ENCODE peak calls at places on chromosomes 6 and 20, in six cellular contexts. One of them, this sample, is unnamed. For H3K36me3 and H3K9me3, the result is how much of the 10 kb centered on the place peaks cover.

GRCh38 chr20:36988494-36988966 is 37.0 kb upstream of the SAMHD1 start:
- DNase-seq in left lung: no peak
- DNase-seq in uterus: no peak
- DNase-seq in cardiac muscle cell: peak
- DNase-seq in naive thymus-derived CD4-positive, alpha-beta T cell: no peak
- DNase-seq in IMR-90: peak
- DNase-seq in this sample: no peak

GRCh38 chr20:37137547-37137946 is 41.6 kb upstream of the RPN2 start:
- DNase-seq in left lung: no peak
- DNase-seq in uterus: no peak
- DNase-seq in cardiac muscle cell: no peak
- DNase-seq in naive thymus-derived CD4-positive, alpha-beta T cell: no peak
- DNase-seq in IMR-90: no peak
- DNase-seq in this sample: no peak

GRCh38 chr6:133992992-133993682 is 40.1 kb downstream of the TBPL1 start:
- DNase-seq in left lung: no peak
- DNase-seq in uterus: no peak
- DNase-seq in cardiac muscle cell: peak
- DNase-seq in naive thymus-derived CD4-positive, alpha-beta T cell: no peak
- DNase-seq in IMR-90: peak
- DNase-seq in this sample: no peak

GRCh38 chr6:34967461-34967860 is 78.4 kb downstream of the ANKS1A start:
- DNase-seq in left lung: no peak
- DNase-seq in uterus: no peak
- DNase-seq in cardiac muscle cell: no peak
- DNase-seq in naive thymus-derived CD4-positive, alpha-beta T cell: no peak
- DNase-seq in IMR-90: no peak
- DNase-seq in this sample: no peak

GRCh38 chr6:128527375-128527774 is 7.0 kb upstream of the PTPRK start:
- DNase-seq in left lung: no peak
- DNase-seq in uterus: no peak
- DNase-seq in cardiac muscle cell: no peak
- DNase-seq in naive thymus-derived CD4-positive, alpha-beta T cell: no peak
- DNase-seq in IMR-90: no peak
- DNase-seq in this sample: no peak

GRCh38 chr20:34995696-34996095 is 40.0 kb downstream of the MYH7B start:
- DNase-seq in left lung: no peak
- DNase-seq in uterus: no peak
- DNase-seq in cardiac muscle cell: no peak
- DNase-seq in naive thymus-derived CD4-positive, alpha-beta T cell: no peak
- DNase-seq in IMR-90: no peak
- DNase-seq in this sample: no peak

GRCh38 chr6:34810936-34811632 is 19.2 kb downstream of the BLTP3A start:
- DNase-seq in left lung: no peak
- DNase-seq in uterus: no peak
- DNase-seq in cardiac muscle cell: no peak
- DNase-seq in naive thymus-derived CD4-positive, alpha-beta T cell: no peak
- DNase-seq in IMR-90: peak
- DNase-seq in this sample: no peak

GRCh38 chr20:44692932-44693476 is 22.2 kb upstream of the CCN5 start:
- DNase-seq in left lung: peak
- DNase-seq in uterus: peak
- DNase-seq in cardiac muscle cell: peak
- DNase-seq in naive thymus-derived CD4-positive, alpha-beta T cell: no peak
- DNase-seq in IMR-90: peak
- DNase-seq in this sample: no peak

GRCh38 chr20:53706008-53706481 is 112.4 kb upstream of the ZNF217 start:
- DNase-seq in left lung: no peak
- DNase-seq in uterus: no peak
- DNase-seq in cardiac muscle cell: no peak
- DNase-seq in naive thymus-derived CD4-positive, alpha-beta T cell: no peak
- DNase-seq in IMR-90: peak
- DNase-seq in this sample: no peak

GRCh38 chr6:82283771-82284420 is 36.4 kb upstream of the IBTK start:
- DNase-seq in left lung: no peak
- DNase-seq in uterus: no peak
- DNase-seq in cardiac muscle cell: peak
- DNase-seq in naive thymus-derived CD4-positive, alpha-beta T cell: no peak
- DNase-seq in IMR-90: no peak
- DNase-seq in this sample: no peak

GRCh38 chr6:153947817-153948447 is 91.1 kb upstream of the OPRM1 start:
- DNase-seq in left lung: no peak
- DNase-seq in uterus: no peak
- DNase-seq in cardiac muscle cell: peak
- DNase-seq in naive thymus-derived CD4-positive, alpha-beta T cell: no peak
- DNase-seq in IMR-90: no peak
- DNase-seq in this sample: peak

GRCh38 chr6:166903027-166903426 is 53.3 kb downstream of the RNASET2 start:
- DNase-seq in left lung: no peak
- DNase-seq in uterus: no peak
- DNase-seq in cardiac muscle cell: peak
- DNase-seq in naive thymus-derived CD4-positive, alpha-beta T cell: no peak
- DNase-seq in IMR-90: no peak
- DNase-seq in this sample: no peak

GRCh38 chr6:125300992-125301434 is 754 bp downstream of the HDDC2 start:
- DNase-seq in left lung: no peak
- DNase-seq in uterus: no peak
- DNase-seq in cardiac muscle cell: peak
- DNase-seq in naive thymus-derived CD4-positive, alpha-beta T cell: no peak
- DNase-seq in IMR-90: peak
- DNase-seq in this sample: peak

GRCh38 chr20:17077030-17077429 is 149.8 kb upstream of the PCSK2 start:
- DNase-seq in left lung: no peak
- DNase-seq in uterus: no peak
- DNase-seq in cardiac muscle cell: no peak
- DNase-seq in naive thymus-derived CD4-positive, alpha-beta T cell: no peak
- DNase-seq in IMR-90: no peak
- DNase-seq in this sample: no peak

GRCh38 chr20:51492167-51493092 is 50.1 kb downstream of the NFATC2 start:
- DNase-seq in left lung: peak
- DNase-seq in uterus: peak
- DNase-seq in cardiac muscle cell: peak
- DNase-seq in naive thymus-derived CD4-positive, alpha-beta T cell: no peak
- DNase-seq in IMR-90: no peak
- DNase-seq in this sample: no peak

GRCh38 chr6:3587660-3588059 is 130.8 kb upstream of the SLC22A23 start:
- DNase-seq in left lung: no peak
- DNase-seq in uterus: no peak
- DNase-seq in cardiac muscle cell: no peak
- DNase-seq in naive thymus-derived CD4-positive, alpha-beta T cell: no peak
- DNase-seq in IMR-90: no peak
- DNase-seq in this sample: no peak

GRCh38 chr20:47781631-47782030 is 3.6 kb downstream of the SULF2 start:
- DNase-seq in left lung: no peak
- DNase-seq in uterus: no peak
- DNase-seq in cardiac muscle cell: no peak
- DNase-seq in naive thymus-derived CD4-positive, alpha-beta T cell: no peak
- DNase-seq in IMR-90: no peak
- DNase-seq in this sample: no peak

GRCh38 chr6:109455502-109456282 is at the start of gene MICAL1:
- DNase-seq in left lung: peak
- DNase-seq in uterus: peak
- DNase-seq in cardiac muscle cell: peak
- DNase-seq in naive thymus-derived CD4-positive, alpha-beta T cell: peak
- DNase-seq in IMR-90: peak
- DNase-seq in this sample: peak

GRCh38 chr20:34165246-34165645 is 53.2 kb upstream of the EIF2S2 start:
- DNase-seq in left lung: no peak
- DNase-seq in uterus: no peak
- DNase-seq in cardiac muscle cell: no peak
- DNase-seq in naive thymus-derived CD4-positive, alpha-beta T cell: no peak
- DNase-seq in IMR-90: no peak
- DNase-seq in this sample: no peak

GRCh38 chr6:96016781-96017180 is 1.0 kb downstream of the FUT9 start:
- DNase-seq in left lung: no peak
- DNase-seq in uterus: no peak
- DNase-seq in cardiac muscle cell: no peak
- DNase-seq in naive thymus-derived CD4-positive, alpha-beta T cell: no peak
- DNase-seq in IMR-90: no peak
- DNase-seq in this sample: no peak

GRCh38 chr20:34522969-34523871 is 7.0 kb downstream of the DYNLRB1 start:
- DNase-seq in left lung: no peak
- DNase-seq in uterus: peak
- DNase-seq in cardiac muscle cell: peak
- DNase-seq in naive thymus-derived CD4-positive, alpha-beta T cell: peak
- DNase-seq in IMR-90: peak
- DNase-seq in this sample: peak

GRCh38 chr6:16450285-16450684 is 211.9 kb downstream of the GMPR start:
- DNase-seq in left lung: no peak
- DNase-seq in uterus: no peak
- DNase-seq in cardiac muscle cell: peak
- DNase-seq in naive thymus-derived CD4-positive, alpha-beta T cell: no peak
- DNase-seq in IMR-90: peak
- DNase-seq in this sample: no peak

GRCh38 chr20:35617397-35618031 is 1.9 kb downstream of the SPAG4 start:
- DNase-seq in left lung: peak
- DNase-seq in uterus: peak
- DNase-seq in cardiac muscle cell: peak
- DNase-seq in naive thymus-derived CD4-positive, alpha-beta T cell: no peak
- DNase-seq in IMR-90: peak
- DNase-seq in this sample: peak

GRCh38 chr6:76940186-76940585 is 523.1 kb downstream of the HTR1B start:
- DNase-seq in left lung: no peak
- DNase-seq in uterus: no peak
- DNase-seq in cardiac muscle cell: peak
- DNase-seq in naive thymus-derived CD4-positive, alpha-beta T cell: no peak
- DNase-seq in IMR-90: no peak
- DNase-seq in this sample: no peak

DNA sequence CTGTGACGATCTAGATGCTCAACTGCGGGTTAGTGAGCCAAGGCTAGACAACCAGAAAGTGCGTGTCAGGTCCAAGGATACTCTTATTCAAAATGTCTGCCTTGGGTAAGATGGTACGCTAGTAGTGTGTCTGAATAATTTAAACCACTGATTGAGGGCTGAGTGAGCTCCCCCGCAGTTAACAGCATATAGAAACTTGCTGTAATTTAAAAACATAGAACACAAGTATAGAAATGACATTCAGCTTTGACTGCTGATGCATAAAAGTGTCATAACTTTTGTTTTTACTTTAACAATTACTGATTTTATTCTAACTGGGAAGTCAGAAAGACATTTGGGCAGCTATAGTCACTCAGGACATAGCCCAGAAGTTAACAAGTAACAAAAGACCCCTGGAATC is 45.6 kb upstream of the SLC22A1 start:
- DNase-seq in left lung: no peak
- DNase-seq in uterus: no peak
- DNase-seq in cardiac muscle cell: no peak
- DNase-seq in naive thymus-derived CD4-positive, alpha-beta T cell: no peak
- DNase-seq in IMR-90: no peak
- DNase-seq in this sample: no peak
- H3K36me3 ChIP-seq in left lung: under half
- H3K36me3 ChIP-seq in uterus: under half
- H3K36me3 ChIP-seq in cardiac muscle cell: half or more
- H3K36me3 ChIP-seq in naive thymus-derived CD4-positive, alpha-beta T cell: half or more
- H3K36me3 ChIP-seq in IMR-90: half or more
- H3K36me3 ChIP-seq in this sample: under half

DNA sequence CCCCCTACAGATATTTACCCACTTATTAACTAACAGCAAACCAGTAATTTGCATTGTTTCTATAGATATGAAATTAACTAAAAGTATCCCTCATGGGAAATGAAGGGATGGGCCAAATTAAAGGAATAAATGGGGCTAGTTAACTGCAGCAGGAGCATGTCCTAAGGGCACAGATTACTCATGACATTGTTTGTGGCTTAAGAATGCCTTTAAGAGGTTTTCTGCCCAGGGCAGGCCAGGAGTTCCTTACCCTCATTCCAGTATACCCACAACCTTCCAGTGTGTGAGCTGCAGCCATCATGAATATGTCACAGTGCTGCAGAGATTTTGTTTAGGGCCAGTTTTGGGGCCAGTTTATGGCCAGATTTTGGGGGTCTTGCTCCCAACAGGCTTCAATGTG is 1101.9 kb downstream of the PRIM2 start:
- DNase-seq in left lung: no peak
- DNase-seq in uterus: no peak
- DNase-seq in cardiac muscle cell: no peak
- DNase-seq in naive thymus-derived CD4-positive, alpha-beta T cell: no peak
- DNase-seq in IMR-90: no peak
- DNase-seq in this sample: no peak
- H3K9me3 ChIP-seq in left lung: half or more
- H3K9me3 ChIP-seq in uterus: under half
- H3K9me3 ChIP-seq in cardiac muscle cell: under half
- H3K9me3 ChIP-seq in naive thymus-derived CD4-positive, alpha-beta T cell: under half
- H3K9me3 ChIP-seq in IMR-90: under half
- H3K9me3 ChIP-seq in this sample: under half

DNA sequence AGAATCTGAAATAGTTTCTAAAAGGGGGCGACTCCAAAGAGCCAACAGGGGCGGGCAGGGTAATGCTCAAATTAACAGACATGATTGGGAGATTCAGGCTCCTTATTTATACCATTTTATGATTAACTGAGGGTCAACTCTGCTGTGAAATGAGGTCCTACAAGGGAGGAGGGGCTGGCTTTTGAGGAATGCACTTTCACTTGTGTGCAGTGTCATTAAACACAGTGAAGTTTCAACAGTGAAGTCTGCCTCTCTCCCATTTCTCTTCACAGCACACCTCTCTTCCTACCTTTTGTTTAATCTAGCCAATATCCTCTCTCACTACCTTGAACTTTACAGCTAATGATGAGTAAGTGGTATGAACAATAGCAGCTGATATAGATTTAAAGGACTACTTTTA is 557.3 kb upstream of the CITED2 start:
- DNase-seq in left lung: no peak
- DNase-seq in uterus: no peak
- DNase-seq in cardiac muscle cell: no peak
- DNase-seq in naive thymus-derived CD4-positive, alpha-beta T cell: no peak
- DNase-seq in IMR-90: no peak
- DNase-seq in this sample: no peak
- H3K27ac ChIP-seq in left lung: no peak
- H3K27ac ChIP-seq in uterus: no peak
- H3K27ac ChIP-seq in cardiac muscle cell: no peak
- H3K27ac ChIP-seq in naive thymus-derived CD4-positive, alpha-beta T cell: no peak
- H3K27ac ChIP-seq in IMR-90: no peak
- H3K27ac ChIP-seq in this sample: no peak

GRCh38 chr20:815226-815625 is 18.3 kb upstream of the FAM110A start:
- DNase-seq in left lung: no peak
- DNase-seq in uterus: no peak
- DNase-seq in cardiac muscle cell: no peak
- DNase-seq in naive thymus-derived CD4-positive, alpha-beta T cell: no peak
- DNase-seq in IMR-90: no peak
- DNase-seq in this sample: no peak
- H3K36me3 ChIP-seq in left lung: under half
- H3K36me3 ChIP-seq in uterus: under half
- H3K36me3 ChIP-seq in cardiac muscle cell: under half
- H3K36me3 ChIP-seq in naive thymus-derived CD4-positive, alpha-beta T cell: under half
- H3K36me3 ChIP-seq in IMR-90: under half
- H3K36me3 ChIP-seq in this sample: under half

DNA sequence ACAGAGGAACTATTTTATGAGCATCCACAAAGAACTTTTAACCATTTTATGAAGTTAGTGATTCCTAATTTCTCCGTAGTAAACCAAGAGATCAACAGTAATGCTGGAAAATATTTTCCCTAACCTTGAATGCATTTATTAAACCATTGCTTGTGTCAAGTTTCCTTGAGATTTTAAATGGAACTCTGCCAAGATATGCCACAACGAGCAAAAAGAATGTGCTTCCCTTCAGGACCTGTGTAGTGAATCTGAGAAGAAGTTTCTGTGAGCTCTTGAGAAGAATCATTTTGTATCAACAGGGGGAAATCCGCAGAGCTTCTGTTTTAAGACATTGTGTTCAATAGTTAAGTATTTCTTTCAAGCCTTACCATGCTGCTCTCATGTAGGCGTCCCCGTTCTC is 439.7 kb downstream of the BMP2 start:
- DNase-seq in left lung: no peak
- DNase-seq in uterus: no peak
- DNase-seq in cardiac muscle cell: peak
- DNase-seq in naive thymus-derived CD4-positive, alpha-beta T cell: no peak
- DNase-seq in IMR-90: no peak
- DNase-seq in this sample: no peak
- H3K9me3 ChIP-seq in left lung: under half
- H3K9me3 ChIP-seq in uterus: under half
- H3K9me3 ChIP-seq in cardiac muscle cell: under half
- H3K9me3 ChIP-seq in naive thymus-derived CD4-positive, alpha-beta T cell: under half
- H3K9me3 ChIP-seq in IMR-90: under half
- H3K9me3 ChIP-seq in this sample: under half